ENCODE peak calls at places on chromosomes 6 and 20, in nine cellular contexts. C, V, N, P, L, K, A, Z and B are unnamed samples.

GRCh38 chr6:125232466-125232865 is 69.3 kb downstream of the HDDC2 start:
- DNase-seq in K (no peak), Z (no peak), A (no peak), P (no peak), N (no peak), L (no peak), V (no peak), C (no peak), B (no peak)

GRCh38 chr6:13873288-13874190 is 51.2 kb upstream of the RNF182 start:
- DNase-seq in V (peak; percentile 69), C (peak; percentile 90), K (peak; percentile 92), L (peak; percentile 56), N (no peak), P (peak; percentile 75), A (peak; percentile 83), Z (peak; percentile 73), B (peak; percentile 60)

GRCh38 chr6:22888147-22888831 is 318.9 kb downstream of the HDGFL1 start:
- DNase-seq in N (no peak), P (no peak), V (no peak), K (no peak), L (peak; percentile 55), Z (no peak), A (no peak), C (peak; percentile 53), B (peak; percentile 20)

GRCh38 chr6:111677186-111677990 is 71.7 kb upstream of the TRAF3IP2 start:
- DNase-seq in P (no peak), K (no peak), C (no peak), A (no peak), N (no peak), Z (no peak), L (no peak), V (no peak), B (no peak)

GRCh38 chr6:64250126-64250525 is 614.5 kb downstream of the PHF3 start:
- DNase-seq in N (no peak), P (no peak), K (no peak), C (no peak), L (no peak), Z (no peak), V (no peak), A (peak; percentile 36), B (no peak)

GRCh38 chr20:38108438-38109024 is 56.5 kb downstream of the TGM2 start:
- DNase-seq in Z (no peak), K (no peak), P (no peak), N (no peak), C (no peak), V (no peak), L (no peak), A (no peak), B (no peak)

GRCh38 chr20:45254867-45255266 is 503 bp upstream of the SLPI start:
- DNase-seq in Z (no peak), N (peak; percentile 25), P (no peak), L (no peak), V (no peak), A (no peak), C (peak; percentile 18), K (peak; percentile 30), B (no peak)

GRCh38 chr6:156787569-156788492 is 10.7 kb downstream of the ARID1B start:
- DNase-seq in Z (no peak), C (no peak), K (no peak), L (no peak), P (no peak), A (no peak), V (no peak), N (no peak), B (no peak)

GRCh38 chr6:158531566-158531965 is 28.3 kb upstream of the TMEM181 start:
- DNase-seq in Z (no peak), V (no peak), P (no peak), A (no peak), C (no peak), N (no peak), L (no peak), K (no peak), B (no peak)

GRCh38 chr20:58603656-58604184 is 47.4 kb upstream of the STX16 start:
- DNase-seq in C (no peak), L (no peak), N (no peak), K (no peak), V (no peak), Z (no peak), P (no peak), A (no peak), B (no peak)

GRCh38 chr6:44002071-44002590 is 125.1 kb downstream of the MRPL14 start:
- DNase-seq in K (no peak), C (no peak), A (no peak), Z (no peak), N (no peak), L (peak; percentile 20), P (no peak), V (peak; percentile 18), B (no peak)

GRCh38 chr20:45407783-45408645 is at the start of gene DBNDD2:
- DNase-seq in P (no peak), N (no peak), C (no peak), Z (no peak), A (no peak), V (no peak), K (no peak), L (no peak), B (no peak)

GRCh38 chr6:158938811-158939254 is 61.2 kb downstream of the RSPH3 start:
- DNase-seq in Z (no peak), L (no peak), C (peak; percentile 33), N (no peak), V (no peak), P (no peak), A (no peak), K (no peak), B (no peak)

GRCh38 chr6:157571269-157571668 is 190.3 kb downstream of the ZDHHC14 start:
- DNase-seq in A (no peak), P (no peak), K (no peak), L (no peak), N (no peak), Z (no peak), V (no peak), C (no peak), B (no peak)

GRCh38 chr20:54980321-54980960 is 505.0 kb downstream of the DOK5 start:
- DNase-seq in A (no peak), V (no peak), C (no peak), Z (no peak), L (no peak), N (no peak), P (no peak), K (no peak), B (no peak)

GRCh38 chr6:20217900-20218299 is 5.6 kb upstream of the MBOAT1 start:
- DNase-seq in L (no peak), V (no peak), N (no peak), Z (no peak), K (no peak), A (no peak), C (no peak), P (no peak), B (no peak)

GRCh38 chr20:24765316-24766142 is 183.5 kb upstream of the CST7 start:
- DNase-seq in V (no peak), A (no peak), N (no peak), C (no peak), P (peak; percentile 2), L (no peak), K (no peak), Z (no peak), B (no peak)

GRCh38 chr6:149900620-149901443 is 2.9 kb upstream of the RAET1E start:
- DNase-seq in V (no peak), Z (no peak), C (no peak), A (no peak), K (no peak), P (no peak), L (no peak), N (no peak), B (no peak)

GRCh38 chr6:39313526-39314272 is 520 bp downstream of the KCNK17 start:
- DNase-seq in A (no peak), K (no peak), Z (no peak), V (peak; percentile 22), N (no peak), C (no peak), L (no peak), P (no peak), B (peak; percentile 45)

GRCh38 chr6:81998432-81998831 is 246.0 kb upstream of the TENT5A start:
- DNase-seq in C (no peak), V (no peak), Z (no peak), A (no peak), N (peak; percentile 52), K (no peak), L (no peak), P (no peak), B (no peak)

GRCh38 chr20:4122931-4123330 is 107.6 kb upstream of the RNF24 start:
- DNase-seq in C (no peak), V (no peak), A (no peak), L (no peak), K (no peak), P (no peak), Z (no peak), N (no peak), B (no peak)

GRCh38 chr6:79544299-79544927 is 7.2 kb upstream of the LCA5 start:
- DNase-seq in C (no peak), A (no peak), V (no peak), P (no peak), L (peak; percentile 32), Z (no peak), N (no peak), K (no peak), B (peak; percentile 20)